ENCODE peak calls at places on chromosomes 5 and 9, in four cellular contexts. P, S, C and M are unnamed samples.

GRCh38 chr5:57386958-57387357 is 95.7 kb downstream of the ACTBL2 start:
- DNase-seq in P (no peak), S (no peak), C (no peak), M (no peak)

GRCh38 chr5:54985301-54986268 is at the start of gene ESM1:
- DNase-seq in P (no peak), S (no peak), C (no peak), M (no peak)

GRCh38 chr9:129570450-129571297 is 50.2 kb downstream of the C9orf50 start:
- DNase-seq in P (no peak), S (no peak), C (no peak), M (no peak)

GRCh38 chr9:98192503-98193335 is at the start of gene CORO2A:
- DNase-seq in P (peak), S (peak), C (peak), M (peak)

GRCh38 chr9:89978185-89978584 is 373.4 kb downstream of the GADD45G start:
- DNase-seq in P (no peak), S (no peak), C (no peak), M (no peak)

GRCh38 chr9:81389569-81389993 is 299.8 kb downstream of the TLE1 start:
- DNase-seq in P (no peak), S (no peak), C (no peak), M (no peak)

GRCh38 chr9:84697494-84698114 is 28.1 kb downstream of the NTRK2 start:
- DNase-seq in P (peak), S (peak), C (peak), M (peak)

GRCh38 chr9:130337784-130338380 is 72.3 kb downstream of the HMCN2 start:
- DNase-seq in P (no peak), S (no peak), C (no peak), M (no peak)

GRCh38 chr9:12774861-12775367 is at the start of gene LURAP1L:
- DNase-seq in P (peak), S (no peak), C (no peak), M (no peak)

GRCh38 chr9:137728444-137729311 is 109.9 kb downstream of the EHMT1 start:
- DNase-seq in P (no peak), S (no peak), C (no peak), M (no peak)

GRCh38 chr5:135979510-135979909 is 24.7 kb upstream of the LECT2 start:
- DNase-seq in P (no peak), S (no peak), C (no peak), M (no peak)

GRCh38 chr5:89377752-89378455 is 494.9 kb upstream of the MEF2C start:
- DNase-seq in P (no peak), S (no peak), C (no peak), M (no peak)

GRCh38 chr5:151647320-151647861 is 39.3 kb downstream of the SPARC start:
- DNase-seq in P (no peak), S (no peak), C (no peak), M (no peak)

GRCh38 chr5:137847699-137848098 is 20.0 kb upstream of the MYOT start:
- DNase-seq in P (no peak), S (no peak), C (no peak), M (no peak)
- TF ChIP-seq TAF1 in P (no peak), S (no peak), C (no peak), M (no peak)

GRCh38 chr5:59436364-59437158 is 457.0 kb downstream of the PDE4D start:
- DNase-seq in P (no peak), S (no peak), C (no peak), M (no peak)
- TF ChIP-seq TAF1 in P (no peak), S (no peak), C (no peak), M (no peak)

GRCh38 chr9:37994639-37995347 is 74.2 kb downstream of the SHB start:
- DNase-seq in P (peak), S (no peak), C (no peak), M (peak)
- TF ChIP-seq TAF1 in P (no peak), S (no peak), C (no peak), M (no peak)

DNA sequence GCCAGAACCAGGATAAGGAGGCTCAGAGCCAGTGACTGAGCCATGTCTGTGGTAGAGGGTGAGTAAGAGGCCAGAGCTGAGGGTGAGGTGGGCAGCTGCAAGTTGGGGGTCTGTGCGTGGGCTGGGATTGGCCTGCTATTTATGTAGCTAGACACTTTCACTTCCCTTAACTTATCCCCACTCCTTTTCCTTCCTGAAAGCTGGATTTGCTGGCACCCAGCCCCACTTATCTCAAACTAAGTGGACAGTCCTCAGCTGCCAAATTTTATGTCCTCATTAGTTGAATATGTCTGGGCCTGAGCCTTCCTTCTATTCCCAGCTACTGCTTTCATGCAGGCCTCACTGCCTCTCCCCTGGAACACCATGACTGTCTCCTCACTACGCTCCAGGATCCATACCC is at the start of gene CCL21:
- DNase-seq in P (no peak), S (no peak), C (no peak), M (no peak)
- TF ChIP-seq TAF1 in P (no peak), S (no peak), C (no peak), M (no peak)

DNA sequence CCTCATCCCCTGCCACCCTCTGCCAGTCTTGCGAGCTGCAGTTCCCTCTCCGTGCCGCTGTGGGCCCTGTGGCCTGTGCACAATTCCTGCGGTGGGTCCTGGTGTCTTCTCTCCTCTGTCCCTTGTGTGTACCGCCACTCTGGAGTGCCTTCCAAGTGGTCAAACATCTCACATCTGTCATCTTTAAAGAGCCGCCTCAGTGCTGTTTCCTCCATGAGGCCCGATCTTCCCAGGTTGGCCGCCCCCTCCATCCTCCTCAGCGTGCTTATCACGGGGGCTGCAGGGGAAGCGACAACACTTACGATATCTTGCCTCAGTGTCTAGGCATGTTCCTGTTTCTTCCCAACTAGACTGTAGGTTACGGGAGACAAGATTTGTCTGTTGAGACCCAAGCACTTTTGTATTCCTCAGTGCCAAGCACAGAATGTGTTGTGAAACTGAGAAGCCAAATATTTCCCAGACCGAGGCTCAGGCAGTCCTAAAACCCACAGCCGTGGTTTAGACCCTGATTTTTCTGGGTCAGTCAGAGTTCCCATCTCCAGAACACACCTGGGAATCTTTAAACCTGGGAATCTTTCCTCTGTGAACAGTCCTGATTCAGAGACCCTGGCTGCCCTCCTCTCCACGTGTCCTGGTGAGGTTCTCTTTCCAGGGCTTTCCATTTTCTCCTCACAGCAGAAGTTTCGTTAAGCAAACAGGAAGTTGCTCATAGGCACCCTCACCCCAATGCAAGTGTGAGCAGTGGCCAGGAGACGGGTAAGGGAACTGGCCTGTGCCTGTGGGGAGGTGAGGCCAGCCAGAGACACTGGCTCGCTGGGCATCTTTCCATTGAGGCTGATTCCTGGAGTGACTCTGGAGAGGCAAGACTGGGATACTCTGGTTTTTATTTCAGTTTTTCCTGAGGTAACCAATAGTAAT is 28.8 kb downstream of the SLC46A2 start:
- DNase-seq in P (no peak), S (no peak), C (no peak), M (no peak)
- TF ChIP-seq TAF1 in P (no peak), S (no peak), C (no peak), M (no peak)

GRCh38 chr9:122806661-122807060 is 6.7 kb downstream of the OR1K1 start:
- DNase-seq in P (no peak), S (no peak), C (no peak), M (no peak)
- TF ChIP-seq TAF1 in P (no peak), S (no peak), C (no peak), M (no peak)

GRCh38 chr9:132216861-132217655 is 55.2 kb downstream of the NTNG2 start:
- DNase-seq in P (no peak), S (no peak), C (no peak), M (no peak)
- TF ChIP-seq TAF1 in P (no peak), S (no peak), C (no peak), M (no peak)

DNA sequence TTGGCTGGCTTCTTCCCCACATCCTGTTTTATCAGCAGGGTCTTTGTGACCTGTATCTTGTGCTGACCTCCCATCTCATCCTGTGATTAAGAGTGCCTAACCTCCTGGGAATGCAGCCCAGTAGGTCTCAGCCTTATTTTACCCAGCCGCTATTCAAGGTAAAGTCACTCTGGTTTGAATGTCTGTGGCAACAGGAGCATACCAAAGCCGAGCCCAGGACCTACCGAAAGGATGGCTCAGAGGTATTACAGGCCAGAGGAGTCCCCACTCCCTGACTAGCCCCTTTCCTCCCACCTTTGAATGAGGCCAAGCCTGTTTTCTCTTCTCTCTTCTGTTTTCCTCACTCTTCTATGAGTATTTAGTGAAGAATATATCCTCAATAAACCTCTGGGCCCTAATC is 271.3 kb downstream of the OSTF1 start:
- DNase-seq in P (no peak), S (no peak), C (no peak), M (no peak)
- TF ChIP-seq TAF1 in P (no peak), S (no peak), C (no peak), M (no peak)

GRCh38 chr5:118580959-118581358 is 407.4 kb downstream of the DTWD2 start:
- DNase-seq in P (no peak), S (no peak), C (no peak), M (no peak)
- TF ChIP-seq TAF1 in P (no peak), S (no peak), C (no peak), M (no peak)

GRCh38 chr5:158873115-158873514 is 226.6 kb downstream of the EBF1 start:
- DNase-seq in P (no peak), S (no peak), C (no peak), M (no peak)

GRCh38 chr5:158869092-158869491 is 230.6 kb downstream of the EBF1 start:
- DNase-seq in P (no peak), S (no peak), C (no peak), M (no peak)

GRCh38 chr5:158874343-158874742 is 225.4 kb downstream of the EBF1 start:
- DNase-seq in P (no peak), S (no peak), C (no peak), M (no peak)

GRCh38 chr5:158868570-158868969 is 231.1 kb downstream of the EBF1 start:
- DNase-seq in P (no peak), S (no peak), C (no peak), M (no peak)
- TF ChIP-seq TAF1 in P (no peak), S (no peak), C (no peak), M (no peak)